ENCODE peak calls at places on chromosomes 3 and 15, in eight cellular contexts. H is cardiac fibroblast, E is stomach, N is WERI-Rb-1, O is foreskin fibroblast, D is type B pancreatic cell, S is PC-9, P is AG09319. R is an unnamed sample.

GRCh38 chr3:179037361-179037760 is 34.2 kb downstream of the ZMAT3 start:
- DNase-seq in H (peak; percentile 88), E (no peak), N (no peak), O (peak; percentile 90), D (no peak), S (no peak), P (peak; percentile 27), R (no peak)

GRCh38 chr3:184380210-184380626 is 364 bp downstream of the CHRD start:
- DNase-seq in H (peak; percentile 46), E (peak; percentile 68), N (peak; percentile 75), O (peak; percentile 74), D (no peak), S (no peak), P (no peak), R (peak; percentile 62)

GRCh38 chr3:66195347-66195783 is 25.4 kb upstream of the SLC25A26 start:
- DNase-seq in H (peak; percentile 48), E (peak; percentile 66), N (peak; percentile 98), O (peak; percentile 90), D (peak; percentile 75), S (peak; percentile 41), P (peak; percentile 18), R (peak; percentile 76)

GRCh38 chr3:112302061-112302830 is 8.2 kb upstream of the SLC9C1 start:
- DNase-seq in H (peak; percentile 74), E (no peak), N (no peak), O (peak; percentile 6), D (no peak), S (no peak), P (no peak), R (no peak)

GRCh38 chr3:65412591-65412990 is 626.1 kb downstream of the MAGI1 start:
- DNase-seq in H (peak; percentile 10), E (peak; percentile 39), N (peak; percentile 56), O (no peak), D (no peak), S (no peak), P (no peak), R (no peak)

GRCh38 chr3:122774564-122774963 is 19.1 kb downstream of the HSPBAP1 start:
- DNase-seq in H (no peak), E (no peak), N (no peak), O (peak; percentile 79), D (no peak), S (no peak), P (no peak), R (peak; percentile 16)

GRCh38 chr3:71684752-71685151 is 40.5 kb downstream of the EIF4E3 start:
- DNase-seq in H (peak; percentile 87), E (no peak), N (no peak), O (peak; percentile 87), D (no peak), S (peak; percentile 50), P (peak; percentile 82), R (no peak)

GRCh38 chr15:39269352-39269751 is 311.5 kb upstream of the THBS1 start:
- DNase-seq in H (no peak), E (no peak), N (no peak), O (peak; percentile 20), D (no peak), S (no peak), P (no peak), R (no peak)

GRCh38 chr3:194285024-194285858 is 65.9 kb downstream of the CPN2 start:
- DNase-seq in H (peak; percentile 77), E (no peak), N (no peak), O (peak; percentile 61), D (no peak), S (no peak), P (no peak), R (no peak)

GRCh38 chr3:194287977-194288706 is 63.0 kb downstream of the CPN2 start:
- DNase-seq in H (no peak), E (no peak), N (no peak), O (no peak), D (no peak), S (no peak), P (no peak), R (no peak)

GRCh38 chr3:194285859-194286197 is 65.3 kb downstream of the CPN2 start:
- DNase-seq in H (peak; percentile 67), E (no peak), N (no peak), O (no peak), D (no peak), S (no peak), P (no peak), R (no peak)

GRCh38 chr3:194286747-194287146 is 64.4 kb downstream of the CPN2 start:
- DNase-seq in H (no peak), E (no peak), N (no peak), O (no peak), D (no peak), S (no peak), P (no peak), R (no peak)

GRCh38 chr3:194287392-194287791 is 63.7 kb downstream of the CPN2 start:
- DNase-seq in H (no peak), E (no peak), N (no peak), O (no peak), D (no peak), S (no peak), P (no peak), R (no peak)
- TF ChIP-seq CTCF in H (no peak), E (no peak), N (no peak), O (no peak), D (peak; percentile 27), S (no peak), P (no peak), R (no peak)

GRCh38 chr3:49341996-49342395 is 2.1 kb upstream of the USP4 start:
- DNase-seq in H (no peak), E (no peak), N (no peak), O (no peak), D (no peak), S (no peak), P (no peak), R (no peak)

GRCh38 chr3:49343163-49343562 is 3.3 kb upstream of the USP4 start:
- DNase-seq in H (no peak), E (no peak), N (no peak), O (no peak), D (no peak), S (no peak), P (no peak), R (no peak)

GRCh38 chr3:49339593-49339946 is 283 bp downstream of the USP4 start:
- DNase-seq in H (no peak), E (no peak), N (peak; percentile 60), O (peak; percentile 38), D (no peak), S (no peak), P (no peak), R (no peak)

DNA sequence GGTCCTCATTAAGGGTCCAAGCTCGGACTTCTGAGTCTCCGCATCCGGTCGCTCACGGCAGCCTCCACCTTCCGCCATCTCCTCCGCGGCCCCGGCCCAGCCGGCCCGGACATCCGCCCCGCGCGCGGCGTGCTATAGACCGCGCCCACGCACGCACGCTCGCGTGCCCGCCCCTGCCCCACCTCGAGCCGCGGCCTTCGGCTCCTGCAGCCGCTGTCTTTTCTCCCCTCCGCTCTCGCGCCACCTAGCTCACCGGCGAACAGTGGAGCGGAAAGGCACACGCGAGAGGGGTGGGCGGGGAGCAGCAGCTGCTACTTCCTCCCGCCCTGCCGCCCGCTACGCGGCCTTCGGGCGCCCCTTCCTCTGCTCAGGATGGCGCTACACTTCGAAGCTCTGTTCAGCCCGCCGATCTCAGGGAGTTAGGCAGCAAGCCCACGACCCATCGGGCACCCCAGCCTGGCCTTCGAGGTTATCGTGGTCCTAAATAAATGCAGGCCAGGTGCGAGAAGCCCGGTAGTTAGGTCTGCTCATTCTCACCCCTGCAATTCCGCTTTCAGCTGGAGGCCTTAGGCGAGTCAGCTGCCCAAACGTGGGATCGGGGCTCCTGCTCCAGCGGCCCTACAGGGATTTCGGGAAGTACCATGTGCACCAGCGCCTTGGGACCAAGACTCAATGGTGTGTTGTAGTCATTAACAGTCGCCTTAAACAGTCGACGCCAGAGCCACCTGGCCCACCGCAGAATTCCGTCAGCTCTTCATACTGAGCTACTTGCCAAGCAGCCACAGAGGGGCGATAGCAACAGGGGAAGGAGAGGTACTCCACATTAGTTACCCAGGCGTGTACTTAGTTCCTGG is at the start of gene USP4:
- DNase-seq in H (peak; percentile 91), E (peak; percentile 95), N (peak; percentile 97), O (peak; percentile 96), D (peak; percentile 94), S (peak; percentile 81), P (peak; percentile 61), R (peak; percentile 95)
- TF ChIP-seq CTCF in H (peak; percentile 49), E (no peak), N (peak; percentile 75), O (peak; percentile 60), D (peak; percentile 46), S (peak; percentile 42), P (peak; percentile 72), R (peak; percentile 70)

DNA sequence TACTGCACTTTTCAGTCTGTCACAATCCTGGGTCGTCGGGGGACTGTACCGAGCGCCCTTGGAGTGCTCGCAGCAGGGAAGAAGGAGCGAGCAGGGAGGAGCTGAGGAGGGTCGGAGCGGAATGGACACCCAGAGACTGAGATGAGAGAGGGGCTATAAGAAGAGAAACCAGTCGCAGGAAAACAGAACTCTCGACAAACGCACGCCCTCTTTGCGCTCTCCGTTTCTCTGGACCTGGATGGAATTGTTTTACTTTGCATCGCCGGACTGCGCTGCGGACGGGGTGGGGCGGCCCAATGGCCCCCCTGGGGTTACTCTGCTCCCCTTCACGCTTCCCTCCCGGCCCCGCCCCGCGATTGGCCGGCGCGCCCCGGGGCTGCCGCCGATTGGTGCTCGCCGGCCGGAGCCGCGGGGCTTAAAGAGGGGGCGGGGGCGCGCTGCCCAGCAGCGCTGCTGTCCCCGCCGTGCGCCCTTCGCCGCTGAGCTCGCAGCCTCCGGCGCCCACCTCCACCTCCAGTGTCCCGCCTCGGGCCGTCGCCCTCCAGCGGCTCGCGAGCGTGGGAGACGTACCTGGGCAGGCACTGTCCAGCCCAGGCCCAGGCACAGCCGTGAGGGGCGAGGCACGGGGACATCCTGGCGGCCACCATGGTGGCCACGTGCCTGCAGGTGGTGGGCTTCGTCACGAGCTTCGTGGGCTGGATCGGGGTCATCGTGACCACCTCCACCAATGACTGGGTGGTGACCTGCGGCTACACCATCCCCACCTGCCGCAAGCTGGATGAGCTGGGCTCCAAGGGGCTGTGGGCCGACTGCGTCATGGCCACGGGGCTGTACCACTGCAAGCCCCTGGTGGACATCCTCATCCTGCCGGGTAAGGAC is at the start of gene CLDN11:
- DNase-seq in H (peak; percentile 68), E (no peak), N (peak; percentile 65), O (peak; percentile 87), D (no peak), S (no peak), P (no peak), R (peak; percentile 58)
- TF ChIP-seq CTCF in H (peak; percentile 29), E (no peak), N (peak; percentile 5), O (peak; percentile 9), D (peak; percentile 58), S (no peak), P (peak; percentile 4), R (no peak)

GRCh38 chr3:12824299-12824698 is 17.1 kb downstream of the RPL32 start:
- DNase-seq in H (no peak), E (no peak), N (no peak), O (no peak), D (no peak), S (no peak), P (no peak), R (no peak)

GRCh38 chr3:12817341-12817705 is 20.8 kb downstream of the CAND2 start:
- DNase-seq in H (no peak), E (no peak), N (no peak), O (no peak), D (no peak), S (no peak), P (no peak), R (no peak)

GRCh38 chr3:12818273-12818672 is 21.8 kb downstream of the CAND2 start:
- DNase-seq in H (no peak), E (no peak), N (no peak), O (no peak), D (no peak), S (no peak), P (no peak), R (no peak)

GRCh38 chr3:12818773-12819172 is 22.3 kb downstream of the CAND2 start:
- DNase-seq in H (no peak), E (no peak), N (no peak), O (no peak), D (no peak), S (no peak), P (no peak), R (no peak)

DNA sequence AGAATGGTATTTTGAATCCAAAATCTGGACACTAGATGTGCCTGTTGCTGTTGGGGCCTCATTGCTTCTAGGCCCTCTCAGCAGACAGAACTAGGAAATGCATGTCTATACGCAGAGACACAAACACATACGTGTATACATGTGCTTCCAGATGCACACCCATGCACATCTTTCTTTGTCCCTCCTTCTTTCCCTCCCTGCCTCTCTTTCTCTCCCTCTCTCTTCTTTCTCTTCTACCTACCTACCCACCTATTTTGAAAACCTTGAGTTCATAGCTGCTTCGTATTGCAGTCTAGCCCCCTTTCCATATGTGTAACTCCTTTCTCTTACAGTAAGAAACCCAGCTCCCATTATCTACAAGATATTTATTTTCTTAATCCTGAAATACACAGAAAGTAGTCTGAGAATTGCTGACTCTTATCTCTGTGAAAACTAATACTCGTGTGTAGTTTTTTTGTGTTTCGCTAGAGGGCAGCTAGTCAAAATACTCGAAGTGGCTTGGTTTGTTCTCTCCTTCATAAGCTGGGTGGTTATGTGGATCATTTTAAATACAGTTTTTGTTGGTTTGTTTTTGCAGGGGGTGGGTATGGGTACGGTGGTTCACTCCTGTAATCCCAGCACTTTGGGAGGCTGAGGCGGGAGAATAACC is 18.5 kb downstream of the RPL32 start:
- DNase-seq in H (peak; percentile 57), E (no peak), N (no peak), O (peak; percentile 56), D (no peak), S (no peak), P (no peak), R (no peak)
- TF ChIP-seq CTCF in H (peak; percentile 39), E (no peak), N (peak; percentile 9), O (peak; percentile 26), D (peak; percentile 59), S (peak; percentile 75), P (peak; percentile 18), R (no peak)

R was measured in GM13976.